ENCODE peak calls at places on chromosomes 4 and X, in six cellular contexts. T, A, O, Q, L and C are unnamed samples.

GRCh38 chrX:39953879-39954278 is 143.9 kb downstream of the BCOR start:
- DNase-seq in O (peak), L (peak), Q (peak), T (no peak), A (peak), C (no peak)

GRCh38 chr4:1285790-1286553 is 3.7 kb upstream of the MAEA start:
- DNase-seq in Q (no peak), A (no peak), L (no peak), O (no peak), T (peak), C (peak)

GRCh38 chr4:154124539-154125255 is 335.8 kb upstream of the SFRP2 start:
- DNase-seq in O (no peak), Q (no peak), L (peak), T (no peak), A (no peak), C (no peak)

GRCh38 chr4:56750231-56750630 is 69.1 kb upstream of the HOPX start:
- DNase-seq in L (no peak), T (no peak), Q (no peak), O (no peak), A (no peak), C (no peak)

GRCh38 chr4:153545822-153546221 is 79.7 kb downstream of the TMEM131L start:
- DNase-seq in A (no peak), Q (no peak), T (no peak), O (no peak), L (no peak), C (no peak)

GRCh38 chrX:148135738-148136137 is 154.6 kb downstream of the FMR1NB start:
- DNase-seq in L (peak), A (no peak), Q (no peak), T (no peak), O (no peak), C (no peak)

GRCh38 chr4:14934704-14935390 is 67.4 kb upstream of the CPEB2 start:
- DNase-seq in O (no peak), A (no peak), L (no peak), T (no peak), Q (no peak), C (no peak)

GRCh38 chrX:22634751-22635150 is 362.0 kb downstream of the CBLL2 start:
- DNase-seq in Q (no peak), L (peak), T (no peak), A (no peak), O (no peak), C (no peak)

GRCh38 chr4:1814453-1814852 is 21.4 kb downstream of the FGFR3 start:
- DNase-seq in T (no peak), O (no peak), L (no peak), Q (no peak), A (no peak), C (no peak)

GRCh38 chr4:174402470-174403176 is 118.9 kb downstream of the CEP44 start:
- DNase-seq in Q (peak), O (no peak), L (no peak), T (no peak), A (no peak), C (no peak)

GRCh38 chr4:14338206-14338605 is 664.1 kb upstream of the CPEB2 start:
- DNase-seq in L (peak), Q (no peak), T (no peak), O (no peak), A (no peak), C (no peak)

GRCh38 chr4:72169861-72170260 is 138.1 kb downstream of the NPFFR2 start:
- DNase-seq in A (no peak), O (no peak), Q (no peak), T (no peak), L (no peak), C (no peak)

GRCh38 chr4:15147709-15148651 is 145.7 kb downstream of the CPEB2 start:
- DNase-seq in L (peak), A (no peak), Q (no peak), O (peak), T (no peak), C (peak)

GRCh38 chr4:107818301-107818910 is 6.3 kb upstream of the SGMS2 start:
- DNase-seq in A (no peak), L (no peak), T (no peak), O (no peak), Q (no peak), C (no peak)

GRCh38 chr4:105471566-105472176 is 2.2 kb downstream of the PPA2 start:
- DNase-seq in A (peak), Q (peak), O (peak), T (peak), L (peak), C (peak)

GRCh38 chr4:48346594-48346993 is 5.3 kb downstream of the SLAIN2 start:
- DNase-seq in T (no peak), L (no peak), Q (no peak), A (no peak), O (no peak), C (no peak)

GRCh38 chr4:24369630-24370029 is 214.7 kb downstream of the DHX15 start:
- DNase-seq in O (no peak), Q (no peak), T (no peak), A (no peak), L (no peak), C (no peak)

GRCh38 chr4:8556341-8557150 is 23.6 kb upstream of the GPR78 start:
- DNase-seq in A (no peak), T (no peak), L (peak), Q (no peak), O (no peak), C (no peak)

GRCh38 chr4:36215627-36216026 is 28.7 kb downstream of the ARAP2 start:
- DNase-seq in Q (no peak), T (no peak), O (no peak), L (no peak), A (no peak), C (no peak)

GRCh38 chr4:87882321-87882720 is 49.6 kb downstream of the MEPE start:
- DNase-seq in Q (no peak), T (no peak), L (peak), O (no peak), A (no peak), C (no peak)

GRCh38 chr4:52665592-52665991 is 6.5 kb upstream of the USP46 start:
- DNase-seq in O (no peak), A (no peak), Q (no peak), T (no peak), L (no peak), C (peak)

GRCh38 chr4:60794372-60794771 is 405.8 kb upstream of the ADGRL3 start:
- DNase-seq in T (no peak), Q (no peak), L (no peak), O (no peak), A (no peak), C (no peak)

GRCh38 chr4:48360285-48360965 is 19.1 kb downstream of the SLAIN2 start:
- DNase-seq in L (peak), A (no peak), Q (no peak), O (no peak), T (no peak), C (no peak)

GRCh38 chrX:15500497-15500966 is at the start of gene BMX:
- DNase-seq in A (no peak), T (no peak), Q (no peak), O (no peak), L (peak), C (no peak)

GRCh38 chr4:98627883-98628282 is 30.5 kb downstream of the TSPAN5 start:
- DNase-seq in A (no peak), T (no peak), Q (no peak), L (peak), O (no peak), C (no peak)

GRCh38 chr4:149047368-149047767 is 605.2 kb upstream of the NR3C2 start:
- DNase-seq in Q (no peak), L (no peak), A (no peak), T (no peak), O (no peak), C (no peak)

GRCh38 chr4:151319490-151319889 is 5.9 kb downstream of the SH3D19 start:
- DNase-seq in A (no peak), L (no peak), O (no peak), T (no peak), Q (no peak), C (no peak)

GRCh38 chrX:49043220-49043986 is at the start of gene TFE3:
- DNase-seq in T (peak), Q (peak), O (peak), A (peak), L (peak), C (peak)

GRCh38 chr4:114263233-114263632 is 283.8 kb upstream of the ARSJ start:
- DNase-seq in T (no peak), A (no peak), O (no peak), L (peak), Q (no peak), C (no peak)